ENCODE peak calls at places on chromosomes 3 and 15, in eight cellular contexts. One of them, this sample, is unnamed.

GRCh38 chr3:25021816-25022215 is 406.2 kb upstream of the RARB start:
- DNase-seq in progenitor cell of endocrine pancreas: no peak
- DNase-seq in stimulated activated effector memory CD8-positive, alpha-beta T cell treated with anti-CD3 and anti-CD28 coated beads, Interleukin-12 subunit alpha, Interleukin-12 subunit beta, amount 100 ng/mL, for 72 hours: no peak
- DNase-seq in substantia nigra: no peak
- DNase-seq in NCI-H1092 treated with DMSO at 0.1 percent for 48 hours: no peak
- DNase-seq in anterior cingulate cortex: no peak
- DNase-seq in stimulated activated CD8-positive, alpha-beta memory T cell treated with anti-CD3 and anti-CD28 coated beads, Interleukin-12 subunit alpha, Interleukin-12 subunit beta, amount 100 ng/mL, for 1 hour: no peak
- DNase-seq in GDM1: no peak
- DNase-seq in this sample: no peak

GRCh38 chr15:61530769-61531168 is 301.7 kb upstream of the RORA start:
- DNase-seq in progenitor cell of endocrine pancreas: no peak
- DNase-seq in stimulated activated effector memory CD8-positive, alpha-beta T cell treated with anti-CD3 and anti-CD28 coated beads, Interleukin-12 subunit alpha, Interleukin-12 subunit beta, amount 100 ng/mL, for 72 hours: no peak
- DNase-seq in substantia nigra: no peak
- DNase-seq in NCI-H1092 treated with DMSO at 0.1 percent for 48 hours: no peak
- DNase-seq in anterior cingulate cortex: no peak
- DNase-seq in stimulated activated CD8-positive, alpha-beta memory T cell treated with anti-CD3 and anti-CD28 coated beads, Interleukin-12 subunit alpha, Interleukin-12 subunit beta, amount 100 ng/mL, for 1 hour: no peak
- DNase-seq in GDM1: no peak
- DNase-seq in this sample: no peak

GRCh38 chr3:124985358-124985757 is 50.8 kb upstream of the MUC13 start:
- DNase-seq in progenitor cell of endocrine pancreas: no peak
- DNase-seq in stimulated activated effector memory CD8-positive, alpha-beta T cell treated with anti-CD3 and anti-CD28 coated beads, Interleukin-12 subunit alpha, Interleukin-12 subunit beta, amount 100 ng/mL, for 72 hours: no peak
- DNase-seq in substantia nigra: no peak
- DNase-seq in NCI-H1092 treated with DMSO at 0.1 percent for 48 hours: no peak
- DNase-seq in anterior cingulate cortex: no peak
- DNase-seq in stimulated activated CD8-positive, alpha-beta memory T cell treated with anti-CD3 and anti-CD28 coated beads, Interleukin-12 subunit alpha, Interleukin-12 subunit beta, amount 100 ng/mL, for 1 hour: no peak
- DNase-seq in GDM1: no peak
- DNase-seq in this sample: no peak

GRCh38 chr3:56677286-56677685 is 5.8 kb downstream of the TASOR start:
- DNase-seq in progenitor cell of endocrine pancreas: no peak
- DNase-seq in stimulated activated effector memory CD8-positive, alpha-beta T cell treated with anti-CD3 and anti-CD28 coated beads, Interleukin-12 subunit alpha, Interleukin-12 subunit beta, amount 100 ng/mL, for 72 hours: no peak
- DNase-seq in substantia nigra: no peak
- DNase-seq in NCI-H1092 treated with DMSO at 0.1 percent for 48 hours: no peak
- DNase-seq in anterior cingulate cortex: no peak
- DNase-seq in stimulated activated CD8-positive, alpha-beta memory T cell treated with anti-CD3 and anti-CD28 coated beads, Interleukin-12 subunit alpha, Interleukin-12 subunit beta, amount 100 ng/mL, for 1 hour: no peak
- DNase-seq in GDM1: no peak
- DNase-seq in this sample: no peak

GRCh38 chr3:115615001-115615447 is 8.3 kb upstream of the GAP43 start:
- DNase-seq in progenitor cell of endocrine pancreas: no peak
- DNase-seq in stimulated activated effector memory CD8-positive, alpha-beta T cell treated with anti-CD3 and anti-CD28 coated beads, Interleukin-12 subunit alpha, Interleukin-12 subunit beta, amount 100 ng/mL, for 72 hours: no peak
- DNase-seq in substantia nigra: no peak
- DNase-seq in NCI-H1092 treated with DMSO at 0.1 percent for 48 hours: no peak
- DNase-seq in anterior cingulate cortex: no peak
- DNase-seq in stimulated activated CD8-positive, alpha-beta memory T cell treated with anti-CD3 and anti-CD28 coated beads, Interleukin-12 subunit alpha, Interleukin-12 subunit beta, amount 100 ng/mL, for 1 hour: no peak
- DNase-seq in GDM1: no peak
- DNase-seq in this sample: peak

GRCh38 chr3:10655131-10655530 is 149.7 kb upstream of the ATP2B2 start:
- DNase-seq in progenitor cell of endocrine pancreas: no peak
- DNase-seq in stimulated activated effector memory CD8-positive, alpha-beta T cell treated with anti-CD3 and anti-CD28 coated beads, Interleukin-12 subunit alpha, Interleukin-12 subunit beta, amount 100 ng/mL, for 72 hours: no peak
- DNase-seq in substantia nigra: no peak
- DNase-seq in NCI-H1092 treated with DMSO at 0.1 percent for 48 hours: no peak
- DNase-seq in anterior cingulate cortex: no peak
- DNase-seq in stimulated activated CD8-positive, alpha-beta memory T cell treated with anti-CD3 and anti-CD28 coated beads, Interleukin-12 subunit alpha, Interleukin-12 subunit beta, amount 100 ng/mL, for 1 hour: no peak
- DNase-seq in GDM1: no peak
- DNase-seq in this sample: no peak

GRCh38 chr3:139339219-139339906 is 4.5 kb upstream of the MRPS22 start:
- DNase-seq in progenitor cell of endocrine pancreas: no peak
- DNase-seq in stimulated activated effector memory CD8-positive, alpha-beta T cell treated with anti-CD3 and anti-CD28 coated beads, Interleukin-12 subunit alpha, Interleukin-12 subunit beta, amount 100 ng/mL, for 72 hours: no peak
- DNase-seq in substantia nigra: no peak
- DNase-seq in NCI-H1092 treated with DMSO at 0.1 percent for 48 hours: no peak
- DNase-seq in anterior cingulate cortex: no peak
- DNase-seq in stimulated activated CD8-positive, alpha-beta memory T cell treated with anti-CD3 and anti-CD28 coated beads, Interleukin-12 subunit alpha, Interleukin-12 subunit beta, amount 100 ng/mL, for 1 hour: no peak
- DNase-seq in GDM1: no peak
- DNase-seq in this sample: no peak

GRCh38 chr15:64842099-64842940 is 605 bp downstream of the PLEKHO2 start:
- DNase-seq in progenitor cell of endocrine pancreas: no peak
- DNase-seq in stimulated activated effector memory CD8-positive, alpha-beta T cell treated with anti-CD3 and anti-CD28 coated beads, Interleukin-12 subunit alpha, Interleukin-12 subunit beta, amount 100 ng/mL, for 72 hours: no peak
- DNase-seq in substantia nigra: peak
- DNase-seq in NCI-H1092 treated with DMSO at 0.1 percent for 48 hours: no peak
- DNase-seq in anterior cingulate cortex: no peak
- DNase-seq in stimulated activated CD8-positive, alpha-beta memory T cell treated with anti-CD3 and anti-CD28 coated beads, Interleukin-12 subunit alpha, Interleukin-12 subunit beta, amount 100 ng/mL, for 1 hour: no peak
- DNase-seq in GDM1: no peak
- DNase-seq in this sample: no peak

GRCh38 chr3:59812778-59813558 is 763.1 kb upstream of the CFAP20DC start:
- DNase-seq in progenitor cell of endocrine pancreas: no peak
- DNase-seq in stimulated activated effector memory CD8-positive, alpha-beta T cell treated with anti-CD3 and anti-CD28 coated beads, Interleukin-12 subunit alpha, Interleukin-12 subunit beta, amount 100 ng/mL, for 72 hours: no peak
- DNase-seq in substantia nigra: no peak
- DNase-seq in NCI-H1092 treated with DMSO at 0.1 percent for 48 hours: no peak
- DNase-seq in anterior cingulate cortex: no peak
- DNase-seq in stimulated activated CD8-positive, alpha-beta memory T cell treated with anti-CD3 and anti-CD28 coated beads, Interleukin-12 subunit alpha, Interleukin-12 subunit beta, amount 100 ng/mL, for 1 hour: no peak
- DNase-seq in GDM1: no peak
- DNase-seq in this sample: no peak

GRCh38 chr3:193569119-193569518 is 14.4 kb upstream of the ATP13A4 start:
- DNase-seq in progenitor cell of endocrine pancreas: no peak
- DNase-seq in stimulated activated effector memory CD8-positive, alpha-beta T cell treated with anti-CD3 and anti-CD28 coated beads, Interleukin-12 subunit alpha, Interleukin-12 subunit beta, amount 100 ng/mL, for 72 hours: no peak
- DNase-seq in substantia nigra: no peak
- DNase-seq in NCI-H1092 treated with DMSO at 0.1 percent for 48 hours: no peak
- DNase-seq in anterior cingulate cortex: no peak
- DNase-seq in stimulated activated CD8-positive, alpha-beta memory T cell treated with anti-CD3 and anti-CD28 coated beads, Interleukin-12 subunit alpha, Interleukin-12 subunit beta, amount 100 ng/mL, for 1 hour: no peak
- DNase-seq in GDM1: no peak
- DNase-seq in this sample: no peak